ENCODE peak calls at places on chromosomes 1 and 21, in nine cellular contexts. One of them, this sample, is unnamed. For H3K36me3 and H3K4me1, the result is how much of the 10 kb centered on the place peaks cover.

GRCh38 chr1:54711536-54711935 is 4.1 kb upstream of the TTC4 start:
- DNase-seq in ascending aorta: no peak
- DNase-seq in aorta: no peak
- DNase-seq in mammary epithelial cell: no peak
- DNase-seq in PC-3: no peak
- DNase-seq in H1: no peak
- DNase-seq in tibial artery: no peak
- DNase-seq in sigmoid colon: no peak
- DNase-seq in uterus: no peak
- DNase-seq in this sample: no peak

GRCh38 chr1:246679211-246680177 is 44.7 kb upstream of the SCCPDH start:
- DNase-seq in ascending aorta: no peak
- DNase-seq in aorta: no peak
- DNase-seq in mammary epithelial cell: no peak
- DNase-seq in PC-3: no peak
- DNase-seq in H1: no peak
- DNase-seq in tibial artery: no peak
- DNase-seq in sigmoid colon: peak
- DNase-seq in uterus: no peak
- DNase-seq in this sample: no peak

GRCh38 chr21:39724944-39725343 is 20.0 kb upstream of the IGSF5 start:
- DNase-seq in ascending aorta: peak
- DNase-seq in aorta: no peak
- DNase-seq in mammary epithelial cell: no peak
- DNase-seq in PC-3: no peak
- DNase-seq in H1: no peak
- DNase-seq in tibial artery: no peak
- DNase-seq in sigmoid colon: no peak
- DNase-seq in uterus: no peak
- DNase-seq in this sample: no peak

GRCh38 chr1:211524521-211524920 is 32.6 kb upstream of the RD3 start:
- DNase-seq in ascending aorta: no peak
- DNase-seq in aorta: no peak
- DNase-seq in mammary epithelial cell: no peak
- DNase-seq in PC-3: no peak
- DNase-seq in H1: no peak
- DNase-seq in tibial artery: no peak
- DNase-seq in sigmoid colon: no peak
- DNase-seq in uterus: peak
- DNase-seq in this sample: no peak

GRCh38 chr1:29004813-29005212 is 90.4 kb downstream of the EPB41 start:
- DNase-seq in ascending aorta: no peak
- DNase-seq in aorta: no peak
- DNase-seq in mammary epithelial cell: no peak
- DNase-seq in PC-3: no peak
- DNase-seq in H1: no peak
- DNase-seq in tibial artery: no peak
- DNase-seq in sigmoid colon: no peak
- DNase-seq in uterus: no peak
- DNase-seq in this sample: no peak

GRCh38 chr1:921011-921837 is 2.5 kb upstream of the SAMD11 start:
- DNase-seq in ascending aorta: peak
- DNase-seq in aorta: peak
- DNase-seq in mammary epithelial cell: peak
- DNase-seq in PC-3: peak
- DNase-seq in H1: no peak
- DNase-seq in tibial artery: peak
- DNase-seq in sigmoid colon: no peak
- DNase-seq in uterus: peak
- DNase-seq in this sample: peak

GRCh38 chr1:218330043-218330623 is 15.0 kb upstream of the TGFB2 start:
- DNase-seq in ascending aorta: no peak
- DNase-seq in aorta: no peak
- DNase-seq in mammary epithelial cell: peak
- DNase-seq in PC-3: peak
- DNase-seq in H1: no peak
- DNase-seq in tibial artery: no peak
- DNase-seq in sigmoid colon: no peak
- DNase-seq in uterus: no peak
- DNase-seq in this sample: peak

GRCh38 chr1:82227696-82228095 is 427.0 kb downstream of the ADGRL2 start:
- DNase-seq in ascending aorta: no peak
- DNase-seq in aorta: no peak
- DNase-seq in mammary epithelial cell: peak
- DNase-seq in PC-3: peak
- DNase-seq in H1: no peak
- DNase-seq in tibial artery: no peak
- DNase-seq in sigmoid colon: no peak
- DNase-seq in uterus: no peak
- DNase-seq in this sample: peak

GRCh38 chr1:205324781-205325180 is 3.2 kb upstream of the NUAK2 start:
- DNase-seq in ascending aorta: no peak
- DNase-seq in aorta: no peak
- DNase-seq in mammary epithelial cell: no peak
- DNase-seq in PC-3: no peak
- DNase-seq in H1: no peak
- DNase-seq in tibial artery: no peak
- DNase-seq in sigmoid colon: no peak
- DNase-seq in uterus: no peak
- DNase-seq in this sample: no peak

GRCh38 chr1:12674358-12674757 is 30.5 kb downstream of the AADACL4 start:
- DNase-seq in ascending aorta: no peak
- DNase-seq in aorta: no peak
- DNase-seq in mammary epithelial cell: no peak
- DNase-seq in PC-3: no peak
- DNase-seq in H1: no peak
- DNase-seq in tibial artery: no peak
- DNase-seq in sigmoid colon: no peak
- DNase-seq in uterus: no peak
- DNase-seq in this sample: no peak

GRCh38 chr1:210332719-210333398 is 4.2 kb downstream of the HHAT start:
- DNase-seq in ascending aorta: peak
- DNase-seq in aorta: no peak
- DNase-seq in mammary epithelial cell: peak
- DNase-seq in PC-3: peak
- DNase-seq in H1: no peak
- DNase-seq in tibial artery: no peak
- DNase-seq in sigmoid colon: no peak
- DNase-seq in uterus: no peak
- DNase-seq in this sample: no peak

GRCh38 chr21:39313042-39313456 is 383 bp downstream of the BRWD1 start:
- DNase-seq in ascending aorta: peak
- DNase-seq in aorta: peak
- DNase-seq in mammary epithelial cell: no peak
- DNase-seq in PC-3: no peak
- DNase-seq in H1: no peak
- DNase-seq in tibial artery: peak
- DNase-seq in sigmoid colon: peak
- DNase-seq in uterus: peak
- DNase-seq in this sample: no peak

DNA sequence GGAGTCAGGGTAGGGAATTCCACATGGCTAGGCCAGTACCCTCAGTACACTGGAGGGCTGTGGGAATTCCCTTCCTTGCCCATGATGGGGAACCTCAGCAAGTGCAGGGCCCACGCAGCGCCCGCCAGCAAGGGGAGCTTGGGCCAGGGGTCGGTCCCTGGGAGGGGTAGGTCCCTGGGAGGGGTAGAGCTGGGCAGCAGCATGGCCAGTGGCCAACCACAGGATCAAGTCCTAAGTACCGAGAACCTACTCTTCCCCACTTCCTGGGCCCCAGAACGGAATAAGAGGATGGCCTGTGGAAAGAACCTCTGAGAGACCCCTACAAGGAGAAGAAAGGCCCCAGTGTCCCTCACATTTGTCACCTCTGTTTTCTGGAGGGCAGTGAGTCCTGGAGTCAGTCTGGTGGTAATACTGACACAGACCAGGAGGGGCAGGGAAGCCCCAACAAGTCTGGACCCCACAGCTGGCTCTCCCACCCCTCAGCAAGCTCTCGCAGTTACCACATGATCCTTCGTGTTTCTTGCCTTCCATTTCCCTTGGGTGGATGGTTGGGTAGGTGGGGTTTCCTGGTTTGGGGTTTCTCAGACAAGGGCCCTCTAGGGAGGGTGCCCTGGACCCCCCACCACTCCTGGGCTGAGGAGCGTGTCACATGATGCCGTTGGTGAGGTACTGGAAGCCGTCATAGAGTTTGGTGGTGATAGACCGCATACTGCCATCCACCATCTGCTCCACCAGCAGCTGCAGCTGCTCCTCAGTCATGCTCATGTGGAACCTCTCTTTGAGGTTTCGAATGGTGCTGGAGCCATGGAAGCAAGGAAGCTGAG is 10.3 kb downstream of the ZNF687 start:
- DNase-seq in ascending aorta: no peak
- DNase-seq in aorta: no peak
- DNase-seq in mammary epithelial cell: no peak
- DNase-seq in PC-3: no peak
- DNase-seq in H1: no peak
- DNase-seq in tibial artery: no peak
- DNase-seq in sigmoid colon: no peak
- DNase-seq in uterus: no peak
- DNase-seq in this sample: no peak
- H3K36me3 ChIP-seq in ascending aorta: half or more
- H3K36me3 ChIP-seq in aorta: under half
- H3K36me3 ChIP-seq in mammary epithelial cell: under half
- H3K36me3 ChIP-seq in PC-3: half or more
- H3K36me3 ChIP-seq in H1: half or more
- H3K36me3 ChIP-seq in tibial artery: half or more
- H3K36me3 ChIP-seq in sigmoid colon: half or more
- H3K36me3 ChIP-seq in uterus: under half
- H3K36me3 ChIP-seq in this sample: half or more

GRCh38 chr21:45470087-45470515 is 65.1 kb downstream of the COL18A1 start:
- DNase-seq in ascending aorta: no peak
- DNase-seq in aorta: peak
- DNase-seq in mammary epithelial cell: no peak
- DNase-seq in PC-3: no peak
- DNase-seq in H1: no peak
- DNase-seq in tibial artery: no peak
- DNase-seq in sigmoid colon: no peak
- DNase-seq in uterus: no peak
- DNase-seq in this sample: no peak
- H3K4me1 ChIP-seq in ascending aorta: under half
- H3K4me1 ChIP-seq in aorta: under half
- H3K4me1 ChIP-seq in mammary epithelial cell: under half
- H3K4me1 ChIP-seq in PC-3: under half
- H3K4me1 ChIP-seq in H1: under half
- H3K4me1 ChIP-seq in tibial artery: under half
- H3K4me1 ChIP-seq in sigmoid colon: under half
- H3K4me1 ChIP-seq in uterus: under half
- H3K4me1 ChIP-seq in this sample: under half

GRCh38 chr1:10171105-10171767 is 39.1 kb upstream of the KIF1B start:
- DNase-seq in ascending aorta: no peak
- DNase-seq in aorta: no peak
- DNase-seq in mammary epithelial cell: no peak
- DNase-seq in PC-3: no peak
- DNase-seq in H1: no peak
- DNase-seq in tibial artery: no peak
- DNase-seq in sigmoid colon: no peak
- DNase-seq in uterus: no peak
- DNase-seq in this sample: no peak

GRCh38 chr1:10170362-10170665 is 40.1 kb upstream of the KIF1B start:
- DNase-seq in ascending aorta: no peak
- DNase-seq in aorta: no peak
- DNase-seq in mammary epithelial cell: peak
- DNase-seq in PC-3: peak
- DNase-seq in H1: no peak
- DNase-seq in tibial artery: no peak
- DNase-seq in sigmoid colon: no peak
- DNase-seq in uterus: no peak
- DNase-seq in this sample: peak

GRCh38 chr1:10173582-10173981 is 36.8 kb upstream of the KIF1B start:
- DNase-seq in ascending aorta: no peak
- DNase-seq in aorta: no peak
- DNase-seq in mammary epithelial cell: no peak
- DNase-seq in PC-3: no peak
- DNase-seq in H1: no peak
- DNase-seq in tibial artery: no peak
- DNase-seq in sigmoid colon: no peak
- DNase-seq in uterus: no peak
- DNase-seq in this sample: no peak

GRCh38 chr1:10171995-10172669 is 38.2 kb upstream of the KIF1B start:
- DNase-seq in ascending aorta: no peak
- DNase-seq in aorta: no peak
- DNase-seq in mammary epithelial cell: no peak
- DNase-seq in PC-3: no peak
- DNase-seq in H1: no peak
- DNase-seq in tibial artery: peak
- DNase-seq in sigmoid colon: no peak
- DNase-seq in uterus: no peak
- DNase-seq in this sample: no peak

DNA sequence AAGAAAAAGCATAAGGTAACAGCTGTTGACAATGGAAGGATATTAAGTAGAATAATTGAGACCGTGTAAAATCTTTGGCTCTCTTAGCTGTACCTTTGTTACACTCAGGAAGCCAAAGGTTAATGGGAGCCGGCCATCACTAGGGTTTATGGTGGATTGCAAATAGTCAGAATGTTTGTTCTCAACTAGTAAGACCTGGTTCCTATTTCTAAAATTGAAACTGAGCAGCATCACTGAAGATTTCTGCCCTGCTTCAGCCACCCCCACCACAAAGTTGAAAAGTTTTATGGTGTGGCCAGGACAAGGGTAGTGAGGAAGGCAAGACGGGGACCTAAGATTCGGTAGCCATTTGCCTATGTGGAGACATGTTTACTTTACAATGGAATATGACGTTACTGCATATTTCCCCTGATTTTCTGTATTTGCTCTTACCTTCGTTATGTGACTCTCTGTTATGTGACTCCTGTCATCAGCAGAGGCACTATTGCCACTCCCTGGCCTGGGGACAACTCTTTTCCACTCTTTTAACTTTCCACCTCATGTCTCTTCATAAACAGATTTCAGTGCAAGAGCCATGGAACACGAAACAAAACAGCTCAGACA is 41.4 kb upstream of the KIF1B start:
- DNase-seq in ascending aorta: no peak
- DNase-seq in aorta: no peak
- DNase-seq in mammary epithelial cell: no peak
- DNase-seq in PC-3: no peak
- DNase-seq in H1: no peak
- DNase-seq in tibial artery: peak
- DNase-seq in sigmoid colon: no peak
- DNase-seq in uterus: no peak
- DNase-seq in this sample: no peak
- H3K36me3 ChIP-seq in ascending aorta: half or more
- H3K36me3 ChIP-seq in aorta: under half
- H3K36me3 ChIP-seq in mammary epithelial cell: under half
- H3K36me3 ChIP-seq in PC-3: under half
- H3K36me3 ChIP-seq in H1: under half
- H3K36me3 ChIP-seq in tibial artery: half or more
- H3K36me3 ChIP-seq in sigmoid colon: under half
- H3K36me3 ChIP-seq in uterus: under half
- H3K36me3 ChIP-seq in this sample: half or more

DNA sequence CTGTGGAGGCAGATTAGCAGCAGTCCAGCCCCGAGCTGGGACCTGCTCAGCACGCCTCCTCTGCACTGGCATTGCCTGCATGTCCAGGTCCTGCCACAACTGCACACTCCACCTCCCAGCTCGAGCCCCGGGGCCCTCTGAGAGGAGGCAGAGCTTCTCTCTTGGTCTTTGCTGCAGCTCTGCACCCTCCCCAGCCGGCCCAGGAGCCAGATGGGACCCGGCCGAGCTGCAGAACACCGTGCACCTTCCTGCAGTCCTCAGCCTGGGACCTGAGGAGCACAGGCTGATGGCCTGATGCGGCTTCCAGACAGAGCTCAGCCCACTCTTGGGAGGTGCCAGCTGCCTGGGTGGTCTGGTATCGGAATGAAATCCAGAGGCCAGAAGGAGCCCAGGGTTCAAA is 10.8 kb upstream of the SPSB1 start:
- DNase-seq in ascending aorta: no peak
- DNase-seq in aorta: peak
- DNase-seq in mammary epithelial cell: no peak
- DNase-seq in PC-3: no peak
- DNase-seq in H1: no peak
- DNase-seq in tibial artery: no peak
- DNase-seq in sigmoid colon: no peak
- DNase-seq in uterus: no peak
- DNase-seq in this sample: peak
- H3K4me1 ChIP-seq in ascending aorta: under half
- H3K4me1 ChIP-seq in aorta: under half
- H3K4me1 ChIP-seq in mammary epithelial cell: under half
- H3K4me1 ChIP-seq in PC-3: under half
- H3K4me1 ChIP-seq in H1: under half
- H3K4me1 ChIP-seq in tibial artery: under half
- H3K4me1 ChIP-seq in sigmoid colon: under half
- H3K4me1 ChIP-seq in uterus: under half
- H3K4me1 ChIP-seq in this sample: under half

This sample was measured in adipocyte.